ENCODE peak calls at places on chromosome 13, in seven cellular contexts. B, V, L, A, Q, I and Y are unnamed samples.

GRCh38 chr13:42649761-42650289 is 75.9 kb downstream of the TNFSF11 start:
- DNase-seq in I (no peak), Q (no peak), V (no peak), B (peak; percentile 55), A (no peak), L (no peak), Y (no peak)

GRCh38 chr13:37058801-37059135 is 720 bp downstream of the SUPT20H start:
- DNase-seq in I (no peak), Q (no peak), V (no peak), L (no peak), A (no peak), B (no peak), Y (no peak)

GRCh38 chr13:28865951-28866350 is 45.8 kb downstream of the MTUS2 start:
- DNase-seq in I (no peak), B (no peak), A (no peak), L (no peak), V (no peak), Q (no peak), Y (no peak)

GRCh38 chr13:76812971-76813691 is 73.1 kb downstream of the KCTD12 start:
- DNase-seq in A (no peak), Q (no peak), B (peak; percentile 84), V (no peak), L (no peak), I (peak; percentile 66), Y (no peak)

GRCh38 chr13:48489003-48489402 is 43.9 kb downstream of the RCBTB2 start:
- DNase-seq in I (no peak), B (no peak), V (no peak), A (no peak), L (no peak), Q (no peak), Y (no peak)

GRCh38 chr13:46489586-46490023 is 63.4 kb upstream of the LRCH1 start:
- DNase-seq in B (no peak), I (peak; percentile 82), A (peak; percentile 75), L (peak; percentile 62), Q (peak; percentile 44), V (peak; percentile 67), Y (peak; percentile 37)

GRCh38 chr13:45630791-45631190 is 15.3 kb upstream of the ERICH6B start:
- DNase-seq in V (peak; percentile 13), A (no peak), B (no peak), Q (no peak), I (no peak), L (no peak), Y (no peak)

GRCh38 chr13:85543144-85543543 is 256.1 kb downstream of the SLITRK6 start:
- DNase-seq in B (no peak), I (peak; percentile 44), Q (no peak), A (no peak), V (no peak), L (no peak), Y (no peak)

GRCh38 chr13:30504081-30504480 is 38.3 kb upstream of the HMGB1 start:
- DNase-seq in L (no peak), Q (peak; percentile 71), A (no peak), V (no peak), I (peak; percentile 56), B (peak; percentile 10), Y (no peak)

GRCh38 chr13:76116931-76117330 is 480.8 kb downstream of the LMO7 start:
- DNase-seq in L (no peak), B (no peak), I (no peak), A (no peak), Q (no peak), V (no peak), Y (no peak)

GRCh38 chr13:41608111-41608510 is 150.8 kb downstream of the RGCC start:
- DNase-seq in V (no peak), A (no peak), L (no peak), I (no peak), B (no peak), Q (no peak), Y (no peak)

GRCh38 chr13:74061939-74062595 is 72.1 kb downstream of the KLF12 start:
- DNase-seq in V (no peak), A (no peak), B (no peak), Q (peak; percentile 77), I (peak; percentile 66), L (no peak), Y (no peak)

GRCh38 chr13:87274209-87274819 is 396.9 kb upstream of the SLITRK5 start:
- DNase-seq in L (no peak), Q (peak; percentile 50), A (no peak), V (peak; percentile 53), I (peak; percentile 25), B (no peak), Y (peak; percentile 46)

GRCh38 chr13:24192036-24192810 is 31.7 kb downstream of the SPATA13 start:
- DNase-seq in Q (no peak), A (no peak), V (no peak), L (no peak), I (no peak), B (peak; percentile 78), Y (no peak)

GRCh38 chr13:100176781-100177389 is 88.0 kb downstream of the PCCA start:
- DNase-seq in I (peak; percentile 64), B (no peak), V (peak; percentile 32), L (no peak), A (no peak), Q (peak; percentile 51), Y (peak; percentile 14)

GRCh38 chr13:98798849-98799645 is 46.6 kb upstream of the SLC15A1 start:
- DNase-seq in L (no peak), B (no peak), A (peak; percentile 66), Q (peak; percentile 83), V (no peak), I (peak; percentile 81), Y (no peak)

GRCh38 chr13:32894589-32895001 is 121.6 kb upstream of the KL start:
- DNase-seq in A (no peak), Q (peak; percentile 83), L (no peak), I (peak; percentile 83), V (no peak), B (peak; percentile 37), Y (no peak)

GRCh38 chr13:59494560-59494970 is 669.2 kb downstream of the DIAPH3 start:
- DNase-seq in I (peak; percentile 68), B (no peak), V (peak; percentile 37), Q (peak; percentile 48), L (no peak), A (no peak), Y (peak; percentile 61)

GRCh38 chr13:112096959-112097358 is 30.0 kb downstream of the SOX1 start:
- DNase-seq in V (no peak), A (no peak), Q (no peak), I (no peak), B (no peak), L (no peak), Y (no peak)

GRCh38 chr13:28655566-28655965 is 3.4 kb upstream of the POMP start:
- DNase-seq in A (peak; percentile 66), V (peak; percentile 17), Q (peak; percentile 77), B (no peak), L (no peak), I (peak; percentile 60), Y (no peak)

GRCh38 chr13:92842145-92842544 is 384.5 kb upstream of the GPC6 start:
- DNase-seq in L (no peak), I (peak; percentile 92), Q (peak; percentile 55), A (peak; percentile 49), V (peak; percentile 91), B (no peak), Y (peak; percentile 75)

GRCh38 chr13:29893438-29893837 is 43.0 kb upstream of the UBL3 start:
- DNase-seq in A (no peak), Q (no peak), B (no peak), V (no peak), L (no peak), I (no peak), Y (no peak)

GRCh38 chr13:20487927-20488326 is 37.7 kb downstream of the CRYL1 start:
- DNase-seq in L (no peak), I (no peak), Q (no peak), V (no peak), A (no peak), B (no peak), Y (no peak)

GRCh38 chr13:114100446-114101320 is 31.7 kb downstream of the RASA3 start:
- DNase-seq in V (no peak), B (no peak), Q (no peak), A (no peak), I (peak; percentile 27), L (no peak), Y (no peak)

GRCh38 chr13:26254583-26255102 is 714 bp downstream of the CDK8 start:
- DNase-seq in Q (peak; percentile 27), V (peak; percentile 69), A (peak; percentile 13), L (peak; percentile 6), I (peak; percentile 36), B (no peak), Y (peak; percentile 41)

GRCh38 chr13:79581870-79582315 is 100.9 kb downstream of the NDFIP2 start:
- DNase-seq in B (no peak), Q (peak; percentile 25), L (no peak), A (no peak), I (peak; percentile 51), V (no peak), Y (no peak)

GRCh38 chr13:47862841-47863240 is 138.2 kb downstream of the SUCLA2 start:
- DNase-seq in A (no peak), I (no peak), Q (no peak), V (no peak), B (no peak), L (no peak), Y (no peak)

GRCh38 chr13:51212808-51213728 is 9.1 kb upstream of the FAM124A start:
- DNase-seq in V (no peak), I (no peak), L (no peak), B (no peak), Q (peak; percentile 10), A (no peak), Y (peak; percentile 30)

GRCh38 chr13:23321534-23322241 is 111.8 kb downstream of the SACS start:
- DNase-seq in Q (peak; percentile 91), A (peak; percentile 90), I (peak; percentile 95), B (no peak), V (peak; percentile 98), L (peak; percentile 63), Y (peak; percentile 96)

GRCh38 chr13:33945477-33945876 is 127.5 kb downstream of the RFC3 start:
- DNase-seq in I (no peak), B (no peak), A (no peak), L (no peak), Q (no peak), V (no peak), Y (no peak)

GRCh38 chr13:87331178-87331577 is 340.0 kb upstream of the SLITRK5 start:
- DNase-seq in I (peak; percentile 1), V (peak; percentile 55), L (no peak), Q (no peak), A (no peak), B (no peak), Y (no peak)

GRCh38 chr13:31764556-31764955 is 25.2 kb downstream of the RXFP2 start:
- DNase-seq in V (no peak), A (no peak), Q (no peak), B (no peak), I (no peak), L (no peak), Y (no peak)